ENCODE peak calls at places on chromosomes 2 and 18, in five cellular contexts. R, L, M, D and O are unnamed samples.

GRCh38 chr2:65528241-65528574 is 95.8 kb upstream of the SPRED2 start:
- DNase-seq in R (peak), L (no peak), M (no peak), D (no peak), O (no peak)

GRCh38 chr2:160270571-160271113 is 70.6 kb upstream of the ITGB6 start:
- DNase-seq in R (no peak), L (no peak), M (peak), D (peak), O (no peak)

GRCh38 chr2:136582631-136583205 is 182.6 kb upstream of the THSD7B start:
- DNase-seq in R (peak), L (no peak), M (peak), D (peak), O (no peak)

GRCh38 chr2:118913805-118914645 is 28.0 kb upstream of the MARCO start:
- DNase-seq in R (peak), L (no peak), M (peak), D (no peak), O (no peak)

GRCh38 chr18:74290831-74291770 is 662 bp downstream of the CYB5A start:
- DNase-seq in R (peak), L (no peak), M (no peak), D (no peak), O (peak)

GRCh38 chr2:156332452-156333273 is at the start of gene NR4A2:
- DNase-seq in R (peak), L (no peak), M (peak), D (peak), O (no peak)

GRCh38 chr2:72916743-72917137 is 579 bp upstream of the EMX1 start:
- DNase-seq in R (no peak), L (no peak), M (no peak), D (no peak), O (no peak)

GRCh38 chr2:61949458-61950107 is 44.1 kb downstream of the COMMD1 start:
- DNase-seq in R (peak), L (no peak), M (no peak), D (no peak), O (no peak)